ENCODE peak calls at places on chromosomes 3 and 15, in six cellular contexts. One of them, this sample, is unnamed.

GRCh38 chr3:61562810-61563613 is 1.6 kb downstream of the PTPRG start:
- DNase-seq in NCI-H774: no peak
- DNase-seq in hepatic stellate cell: peak
- DNase-seq in NB4: no peak
- DNase-seq in natural killer cell: no peak
- DNase-seq in HEK293T: peak
- DNase-seq in this sample: no peak

GRCh38 chr15:34855893-34856292 is 60.5 kb upstream of the ACTC1 start:
- DNase-seq in natural killer cell: no peak
- DNase-seq in HEK293T: no peak
- DNase-seq in hepatic stellate cell: no peak
- DNase-seq in NCI-H774: no peak
- DNase-seq in NB4: no peak
- DNase-seq in this sample: no peak

GRCh38 chr3:154464440-154465148 is 34.6 kb upstream of the GPR149 start:
- DNase-seq in NB4: no peak
- DNase-seq in HEK293T: no peak
- DNase-seq in NCI-H774: no peak
- DNase-seq in hepatic stellate cell: no peak
- DNase-seq in natural killer cell: no peak
- DNase-seq in this sample: no peak

GRCh38 chr3:170477395-170477794 is 58.7 kb downstream of the CLDN11 start:
- DNase-seq in NCI-H774: no peak
- DNase-seq in hepatic stellate cell: no peak
- DNase-seq in natural killer cell: no peak
- DNase-seq in NB4: no peak
- DNase-seq in HEK293T: no peak
- DNase-seq in this sample: no peak

GRCh38 chr15:25772500-25772899 is 90.6 kb downstream of the ATP10A start:
- DNase-seq in natural killer cell: no peak
- DNase-seq in NB4: no peak
- DNase-seq in HEK293T: no peak
- DNase-seq in NCI-H774: no peak
- DNase-seq in hepatic stellate cell: no peak
- DNase-seq in this sample: no peak

GRCh38 chr3:97102641-97103040 is 288.2 kb downstream of the EPHA6 start:
- DNase-seq in HEK293T: no peak
- DNase-seq in hepatic stellate cell: no peak
- DNase-seq in NB4: no peak
- DNase-seq in NCI-H774: no peak
- DNase-seq in natural killer cell: no peak
- DNase-seq in this sample: no peak

GRCh38 chr3:148723591-148723990 is 25.9 kb downstream of the AGTR1 start:
- DNase-seq in NB4: no peak
- DNase-seq in HEK293T: no peak
- DNase-seq in hepatic stellate cell: peak
- DNase-seq in NCI-H774: no peak
- DNase-seq in natural killer cell: no peak
- DNase-seq in this sample: peak

GRCh38 chr3:27758083-27758482 is 36.0 kb upstream of the EOMES start:
- DNase-seq in NB4: peak
- DNase-seq in hepatic stellate cell: peak
- DNase-seq in HEK293T: no peak
- DNase-seq in NCI-H774: no peak
- DNase-seq in natural killer cell: no peak
- DNase-seq in this sample: peak

GRCh38 chr3:72606005-72606800 is 242.0 kb downstream of the SHQ1 start:
- DNase-seq in natural killer cell: no peak
- DNase-seq in NB4: no peak
- DNase-seq in NCI-H774: no peak
- DNase-seq in hepatic stellate cell: no peak
- DNase-seq in HEK293T: no peak
- DNase-seq in this sample: no peak

GRCh38 chr3:32568953-32569352 is 1.7 kb downstream of the DYNC1LI1 start:
- DNase-seq in hepatic stellate cell: no peak
- DNase-seq in HEK293T: no peak
- DNase-seq in NCI-H774: no peak
- DNase-seq in NB4: no peak
- DNase-seq in natural killer cell: no peak
- DNase-seq in this sample: no peak

GRCh38 chr3:122996038-122996580 is 31.5 kb downstream of the SEMA5B start:
- DNase-seq in NB4: no peak
- DNase-seq in hepatic stellate cell: no peak
- DNase-seq in natural killer cell: no peak
- DNase-seq in HEK293T: no peak
- DNase-seq in NCI-H774: no peak
- DNase-seq in this sample: no peak

This sample was measured in A549.